ENCODE peak calls at places on chromosomes 6 and 20, in six cellular contexts. One of them, this sample, is unnamed.

GRCh38 chr6:90169328-90169886 is 127.2 kb downstream of the BACH2 start:
- DNase-seq in kidney glomerular epithelial cell: no peak
- DNase-seq in activated T-cell treated with anti-CD3 and anti-CD28 coated beads, Interleukin-2, amount 50 U/mL, for 72 hours: no peak
- DNase-seq in SHP77: no peak
- DNase-seq in cardiac fibroblast: no peak
- DNase-seq in stimulated activated CD8-positive, alpha-beta memory T cell treated with anti-CD3 and anti-CD28 coated beads, Interleukin-12 subunit alpha, Interleukin-12 subunit beta, amount 100 ng/mL, for 4 hours: no peak
- DNase-seq in this sample: no peak

GRCh38 chr6:7846971-7847818 is 63.4 kb downstream of the TXNDC5 start:
- DNase-seq in kidney glomerular epithelial cell: no peak
- DNase-seq in activated T-cell treated with anti-CD3 and anti-CD28 coated beads, Interleukin-2, amount 50 U/mL, for 72 hours: no peak
- DNase-seq in SHP77: no peak
- DNase-seq in cardiac fibroblast: peak
- DNase-seq in stimulated activated CD8-positive, alpha-beta memory T cell treated with anti-CD3 and anti-CD28 coated beads, Interleukin-12 subunit alpha, Interleukin-12 subunit beta, amount 100 ng/mL, for 4 hours: no peak
- DNase-seq in this sample: no peak

GRCh38 chr6:13767121-13767794 is 47.1 kb downstream of the MCUR1 start:
- DNase-seq in kidney glomerular epithelial cell: peak
- DNase-seq in activated T-cell treated with anti-CD3 and anti-CD28 coated beads, Interleukin-2, amount 50 U/mL, for 72 hours: peak
- DNase-seq in SHP77: peak
- DNase-seq in cardiac fibroblast: peak
- DNase-seq in stimulated activated CD8-positive, alpha-beta memory T cell treated with anti-CD3 and anti-CD28 coated beads, Interleukin-12 subunit alpha, Interleukin-12 subunit beta, amount 100 ng/mL, for 4 hours: peak
- DNase-seq in this sample: no peak

GRCh38 chr20:36175016-36175415 is 20.5 kb downstream of the EPB41L1 start:
- DNase-seq in kidney glomerular epithelial cell: no peak
- DNase-seq in activated T-cell treated with anti-CD3 and anti-CD28 coated beads, Interleukin-2, amount 50 U/mL, for 72 hours: no peak
- DNase-seq in SHP77: no peak
- DNase-seq in cardiac fibroblast: no peak
- DNase-seq in stimulated activated CD8-positive, alpha-beta memory T cell treated with anti-CD3 and anti-CD28 coated beads, Interleukin-12 subunit alpha, Interleukin-12 subunit beta, amount 100 ng/mL, for 4 hours: no peak
- DNase-seq in this sample: no peak

GRCh38 chr6:156948807-156949206 is 171.6 kb downstream of the ARID1B start:
- DNase-seq in kidney glomerular epithelial cell: peak
- DNase-seq in activated T-cell treated with anti-CD3 and anti-CD28 coated beads, Interleukin-2, amount 50 U/mL, for 72 hours: no peak
- DNase-seq in SHP77: no peak
- DNase-seq in cardiac fibroblast: peak
- DNase-seq in stimulated activated CD8-positive, alpha-beta memory T cell treated with anti-CD3 and anti-CD28 coated beads, Interleukin-12 subunit alpha, Interleukin-12 subunit beta, amount 100 ng/mL, for 4 hours: no peak
- DNase-seq in this sample: peak

GRCh38 chr6:150567823-150568383 is 31.8 kb upstream of the PLEKHG1 start:
- DNase-seq in kidney glomerular epithelial cell: no peak
- DNase-seq in activated T-cell treated with anti-CD3 and anti-CD28 coated beads, Interleukin-2, amount 50 U/mL, for 72 hours: no peak
- DNase-seq in SHP77: peak
- DNase-seq in cardiac fibroblast: no peak
- DNase-seq in stimulated activated CD8-positive, alpha-beta memory T cell treated with anti-CD3 and anti-CD28 coated beads, Interleukin-12 subunit alpha, Interleukin-12 subunit beta, amount 100 ng/mL, for 4 hours: no peak
- DNase-seq in this sample: no peak

GRCh38 chr6:31737315-31738047 is 1.2 kb upstream of the CLIC1 start:
- DNase-seq in kidney glomerular epithelial cell: no peak
- DNase-seq in activated T-cell treated with anti-CD3 and anti-CD28 coated beads, Interleukin-2, amount 50 U/mL, for 72 hours: no peak
- DNase-seq in SHP77: no peak
- DNase-seq in cardiac fibroblast: peak
- DNase-seq in stimulated activated CD8-positive, alpha-beta memory T cell treated with anti-CD3 and anti-CD28 coated beads, Interleukin-12 subunit alpha, Interleukin-12 subunit beta, amount 100 ng/mL, for 4 hours: no peak
- DNase-seq in this sample: no peak

GRCh38 chr20:39823239-39823638 is 861.1 kb downstream of the DHX35 start:
- DNase-seq in kidney glomerular epithelial cell: peak
- DNase-seq in activated T-cell treated with anti-CD3 and anti-CD28 coated beads, Interleukin-2, amount 50 U/mL, for 72 hours: no peak
- DNase-seq in SHP77: no peak
- DNase-seq in cardiac fibroblast: peak
- DNase-seq in stimulated activated CD8-positive, alpha-beta memory T cell treated with anti-CD3 and anti-CD28 coated beads, Interleukin-12 subunit alpha, Interleukin-12 subunit beta, amount 100 ng/mL, for 4 hours: no peak
- DNase-seq in this sample: no peak

GRCh38 chr20:51217347-51218045 is 194.6 kb upstream of the KCNG1 start:
- DNase-seq in kidney glomerular epithelial cell: no peak
- DNase-seq in activated T-cell treated with anti-CD3 and anti-CD28 coated beads, Interleukin-2, amount 50 U/mL, for 72 hours: no peak
- DNase-seq in SHP77: no peak
- DNase-seq in cardiac fibroblast: no peak
- DNase-seq in stimulated activated CD8-positive, alpha-beta memory T cell treated with anti-CD3 and anti-CD28 coated beads, Interleukin-12 subunit alpha, Interleukin-12 subunit beta, amount 100 ng/mL, for 4 hours: no peak
- DNase-seq in this sample: no peak

GRCh38 chr6:15521516-15521915 is 141.3 kb downstream of the DTNBP1 start:
- DNase-seq in kidney glomerular epithelial cell: no peak
- DNase-seq in activated T-cell treated with anti-CD3 and anti-CD28 coated beads, Interleukin-2, amount 50 U/mL, for 72 hours: no peak
- DNase-seq in SHP77: no peak
- DNase-seq in cardiac fibroblast: no peak
- DNase-seq in stimulated activated CD8-positive, alpha-beta memory T cell treated with anti-CD3 and anti-CD28 coated beads, Interleukin-12 subunit alpha, Interleukin-12 subunit beta, amount 100 ng/mL, for 4 hours: no peak
- DNase-seq in this sample: no peak

GRCh38 chr6:167827588-167828324 is 1.0 kb downstream of the AFDN start:
- DNase-seq in kidney glomerular epithelial cell: peak
- DNase-seq in activated T-cell treated with anti-CD3 and anti-CD28 coated beads, Interleukin-2, amount 50 U/mL, for 72 hours: peak
- DNase-seq in SHP77: peak
- DNase-seq in cardiac fibroblast: peak
- DNase-seq in stimulated activated CD8-positive, alpha-beta memory T cell treated with anti-CD3 and anti-CD28 coated beads, Interleukin-12 subunit alpha, Interleukin-12 subunit beta, amount 100 ng/mL, for 4 hours: no peak
- DNase-seq in this sample: peak

GRCh38 chr6:68741501-68742343 is 106.6 kb downstream of the ADGRB3 start:
- DNase-seq in kidney glomerular epithelial cell: no peak
- DNase-seq in activated T-cell treated with anti-CD3 and anti-CD28 coated beads, Interleukin-2, amount 50 U/mL, for 72 hours: no peak
- DNase-seq in SHP77: no peak
- DNase-seq in cardiac fibroblast: no peak
- DNase-seq in stimulated activated CD8-positive, alpha-beta memory T cell treated with anti-CD3 and anti-CD28 coated beads, Interleukin-12 subunit alpha, Interleukin-12 subunit beta, amount 100 ng/mL, for 4 hours: no peak
- DNase-seq in this sample: no peak

GRCh38 chr6:151671195-151671594 is 136.3 kb upstream of the ESR1 start:
- DNase-seq in kidney glomerular epithelial cell: no peak
- DNase-seq in activated T-cell treated with anti-CD3 and anti-CD28 coated beads, Interleukin-2, amount 50 U/mL, for 72 hours: no peak
- DNase-seq in SHP77: no peak
- DNase-seq in cardiac fibroblast: no peak
- DNase-seq in stimulated activated CD8-positive, alpha-beta memory T cell treated with anti-CD3 and anti-CD28 coated beads, Interleukin-12 subunit alpha, Interleukin-12 subunit beta, amount 100 ng/mL, for 4 hours: no peak
- DNase-seq in this sample: no peak

GRCh38 chr6:42979523-42980177 is 669 bp upstream of the PEX6 start:
- DNase-seq in kidney glomerular epithelial cell: peak
- DNase-seq in activated T-cell treated with anti-CD3 and anti-CD28 coated beads, Interleukin-2, amount 50 U/mL, for 72 hours: no peak
- DNase-seq in SHP77: no peak
- DNase-seq in cardiac fibroblast: no peak
- DNase-seq in stimulated activated CD8-positive, alpha-beta memory T cell treated with anti-CD3 and anti-CD28 coated beads, Interleukin-12 subunit alpha, Interleukin-12 subunit beta, amount 100 ng/mL, for 4 hours: no peak
- DNase-seq in this sample: no peak

GRCh38 chr20:53138454-53139291 is 166.5 kb downstream of the TSHZ2 start:
- DNase-seq in kidney glomerular epithelial cell: no peak
- DNase-seq in activated T-cell treated with anti-CD3 and anti-CD28 coated beads, Interleukin-2, amount 50 U/mL, for 72 hours: peak
- DNase-seq in SHP77: no peak
- DNase-seq in cardiac fibroblast: no peak
- DNase-seq in stimulated activated CD8-positive, alpha-beta memory T cell treated with anti-CD3 and anti-CD28 coated beads, Interleukin-12 subunit alpha, Interleukin-12 subunit beta, amount 100 ng/mL, for 4 hours: no peak
- DNase-seq in this sample: no peak

GRCh38 chr6:128209771-128210170 is 308.9 kb upstream of the THEMIS start:
- DNase-seq in kidney glomerular epithelial cell: no peak
- DNase-seq in activated T-cell treated with anti-CD3 and anti-CD28 coated beads, Interleukin-2, amount 50 U/mL, for 72 hours: no peak
- DNase-seq in SHP77: no peak
- DNase-seq in cardiac fibroblast: peak
- DNase-seq in stimulated activated CD8-positive, alpha-beta memory T cell treated with anti-CD3 and anti-CD28 coated beads, Interleukin-12 subunit alpha, Interleukin-12 subunit beta, amount 100 ng/mL, for 4 hours: no peak
- DNase-seq in this sample: no peak

GRCh38 chr20:44772636-44773035 is 27.0 kb downstream of the KCNK15 start:
- DNase-seq in kidney glomerular epithelial cell: no peak
- DNase-seq in activated T-cell treated with anti-CD3 and anti-CD28 coated beads, Interleukin-2, amount 50 U/mL, for 72 hours: no peak
- DNase-seq in SHP77: no peak
- DNase-seq in cardiac fibroblast: no peak
- DNase-seq in stimulated activated CD8-positive, alpha-beta memory T cell treated with anti-CD3 and anti-CD28 coated beads, Interleukin-12 subunit alpha, Interleukin-12 subunit beta, amount 100 ng/mL, for 4 hours: no peak
- DNase-seq in this sample: no peak

GRCh38 chr6:128600397-128600951 is 80.1 kb upstream of the PTPRK start:
- DNase-seq in kidney glomerular epithelial cell: peak
- DNase-seq in activated T-cell treated with anti-CD3 and anti-CD28 coated beads, Interleukin-2, amount 50 U/mL, for 72 hours: no peak
- DNase-seq in SHP77: no peak
- DNase-seq in cardiac fibroblast: peak
- DNase-seq in stimulated activated CD8-positive, alpha-beta memory T cell treated with anti-CD3 and anti-CD28 coated beads, Interleukin-12 subunit alpha, Interleukin-12 subunit beta, amount 100 ng/mL, for 4 hours: no peak
- DNase-seq in this sample: no peak

GRCh38 chr20:15065794-15066193 is 728.4 kb upstream of the FLRT3 start:
- DNase-seq in kidney glomerular epithelial cell: no peak
- DNase-seq in activated T-cell treated with anti-CD3 and anti-CD28 coated beads, Interleukin-2, amount 50 U/mL, for 72 hours: no peak
- DNase-seq in SHP77: no peak
- DNase-seq in cardiac fibroblast: no peak
- DNase-seq in stimulated activated CD8-positive, alpha-beta memory T cell treated with anti-CD3 and anti-CD28 coated beads, Interleukin-12 subunit alpha, Interleukin-12 subunit beta, amount 100 ng/mL, for 4 hours: no peak
- DNase-seq in this sample: no peak

GRCh38 chr6:155221086-155221485 is 42.7 kb upstream of the CLDN20 start:
- DNase-seq in kidney glomerular epithelial cell: no peak
- DNase-seq in activated T-cell treated with anti-CD3 and anti-CD28 coated beads, Interleukin-2, amount 50 U/mL, for 72 hours: no peak
- DNase-seq in SHP77: no peak
- DNase-seq in cardiac fibroblast: no peak
- DNase-seq in stimulated activated CD8-positive, alpha-beta memory T cell treated with anti-CD3 and anti-CD28 coated beads, Interleukin-12 subunit alpha, Interleukin-12 subunit beta, amount 100 ng/mL, for 4 hours: no peak
- DNase-seq in this sample: no peak

GRCh38 chr6:43812850-43813584 is 43.0 kb downstream of the VEGFA start:
- DNase-seq in kidney glomerular epithelial cell: no peak
- DNase-seq in activated T-cell treated with anti-CD3 and anti-CD28 coated beads, Interleukin-2, amount 50 U/mL, for 72 hours: no peak
- DNase-seq in SHP77: no peak
- DNase-seq in cardiac fibroblast: peak
- DNase-seq in stimulated activated CD8-positive, alpha-beta memory T cell treated with anti-CD3 and anti-CD28 coated beads, Interleukin-12 subunit alpha, Interleukin-12 subunit beta, amount 100 ng/mL, for 4 hours: no peak
- DNase-seq in this sample: peak

GRCh38 chr20:33532753-33533459 is 43.0 kb downstream of the CBFA2T2 start:
- DNase-seq in kidney glomerular epithelial cell: no peak
- DNase-seq in activated T-cell treated with anti-CD3 and anti-CD28 coated beads, Interleukin-2, amount 50 U/mL, for 72 hours: no peak
- DNase-seq in SHP77: no peak
- DNase-seq in cardiac fibroblast: peak
- DNase-seq in stimulated activated CD8-positive, alpha-beta memory T cell treated with anti-CD3 and anti-CD28 coated beads, Interleukin-12 subunit alpha, Interleukin-12 subunit beta, amount 100 ng/mL, for 4 hours: no peak
- DNase-seq in this sample: no peak

GRCh38 chr6:47276377-47276776 is 33.3 kb downstream of the TNFRSF21 start:
- DNase-seq in kidney glomerular epithelial cell: no peak
- DNase-seq in activated T-cell treated with anti-CD3 and anti-CD28 coated beads, Interleukin-2, amount 50 U/mL, for 72 hours: no peak
- DNase-seq in SHP77: no peak
- DNase-seq in cardiac fibroblast: no peak
- DNase-seq in stimulated activated CD8-positive, alpha-beta memory T cell treated with anti-CD3 and anti-CD28 coated beads, Interleukin-12 subunit alpha, Interleukin-12 subunit beta, amount 100 ng/mL, for 4 hours: no peak
- DNase-seq in this sample: no peak

GRCh38 chr6:82954351-82954750 is 111.3 kb downstream of the UBE3D start:
- DNase-seq in kidney glomerular epithelial cell: no peak
- DNase-seq in activated T-cell treated with anti-CD3 and anti-CD28 coated beads, Interleukin-2, amount 50 U/mL, for 72 hours: no peak
- DNase-seq in SHP77: no peak
- DNase-seq in cardiac fibroblast: no peak
- DNase-seq in stimulated activated CD8-positive, alpha-beta memory T cell treated with anti-CD3 and anti-CD28 coated beads, Interleukin-12 subunit alpha, Interleukin-12 subunit beta, amount 100 ng/mL, for 4 hours: no peak
- DNase-seq in this sample: no peak

GRCh38 chr20:58179432-58180099 is 48.9 kb downstream of the ANKRD60 start:
- DNase-seq in kidney glomerular epithelial cell: peak
- DNase-seq in activated T-cell treated with anti-CD3 and anti-CD28 coated beads, Interleukin-2, amount 50 U/mL, for 72 hours: peak
- DNase-seq in SHP77: peak
- DNase-seq in cardiac fibroblast: peak
- DNase-seq in stimulated activated CD8-positive, alpha-beta memory T cell treated with anti-CD3 and anti-CD28 coated beads, Interleukin-12 subunit alpha, Interleukin-12 subunit beta, amount 100 ng/mL, for 4 hours: peak
- DNase-seq in this sample: peak

GRCh38 chr20:48404598-48404997 is 423.2 kb downstream of the PREX1 start:
- DNase-seq in kidney glomerular epithelial cell: no peak
- DNase-seq in activated T-cell treated with anti-CD3 and anti-CD28 coated beads, Interleukin-2, amount 50 U/mL, for 72 hours: no peak
- DNase-seq in SHP77: no peak
- DNase-seq in cardiac fibroblast: no peak
- DNase-seq in stimulated activated CD8-positive, alpha-beta memory T cell treated with anti-CD3 and anti-CD28 coated beads, Interleukin-12 subunit alpha, Interleukin-12 subunit beta, amount 100 ng/mL, for 4 hours: no peak
- DNase-seq in this sample: no peak

GRCh38 chr6:86331889-86332288 is 605.4 kb upstream of the HTR1E start:
- DNase-seq in kidney glomerular epithelial cell: no peak
- DNase-seq in activated T-cell treated with anti-CD3 and anti-CD28 coated beads, Interleukin-2, amount 50 U/mL, for 72 hours: no peak
- DNase-seq in SHP77: no peak
- DNase-seq in cardiac fibroblast: no peak
- DNase-seq in stimulated activated CD8-positive, alpha-beta memory T cell treated with anti-CD3 and anti-CD28 coated beads, Interleukin-12 subunit alpha, Interleukin-12 subunit beta, amount 100 ng/mL, for 4 hours: no peak
- DNase-seq in this sample: no peak

GRCh38 chr20:16284385-16285100 is 288.7 kb downstream of the KIF16B start:
- DNase-seq in kidney glomerular epithelial cell: no peak
- DNase-seq in activated T-cell treated with anti-CD3 and anti-CD28 coated beads, Interleukin-2, amount 50 U/mL, for 72 hours: no peak
- DNase-seq in SHP77: no peak
- DNase-seq in cardiac fibroblast: no peak
- DNase-seq in stimulated activated CD8-positive, alpha-beta memory T cell treated with anti-CD3 and anti-CD28 coated beads, Interleukin-12 subunit alpha, Interleukin-12 subunit beta, amount 100 ng/mL, for 4 hours: no peak
- DNase-seq in this sample: no peak

GRCh38 chr20:48603116-48603818 is 224.5 kb downstream of the PREX1 start:
- DNase-seq in kidney glomerular epithelial cell: no peak
- DNase-seq in activated T-cell treated with anti-CD3 and anti-CD28 coated beads, Interleukin-2, amount 50 U/mL, for 72 hours: no peak
- DNase-seq in SHP77: no peak
- DNase-seq in cardiac fibroblast: no peak
- DNase-seq in stimulated activated CD8-positive, alpha-beta memory T cell treated with anti-CD3 and anti-CD28 coated beads, Interleukin-12 subunit alpha, Interleukin-12 subunit beta, amount 100 ng/mL, for 4 hours: no peak
- DNase-seq in this sample: no peak

GRCh38 chr6:16674666-16675392 is 86.4 kb downstream of the ATXN1 start:
- DNase-seq in kidney glomerular epithelial cell: peak
- DNase-seq in activated T-cell treated with anti-CD3 and anti-CD28 coated beads, Interleukin-2, amount 50 U/mL, for 72 hours: no peak
- DNase-seq in SHP77: no peak
- DNase-seq in cardiac fibroblast: peak
- DNase-seq in stimulated activated CD8-positive, alpha-beta memory T cell treated with anti-CD3 and anti-CD28 coated beads, Interleukin-12 subunit alpha, Interleukin-12 subunit beta, amount 100 ng/mL, for 4 hours: no peak
- DNase-seq in this sample: no peak

GRCh38 chr6:119445666-119446622 is 96.4 kb upstream of the MAN1A1 start:
- DNase-seq in kidney glomerular epithelial cell: no peak
- DNase-seq in activated T-cell treated with anti-CD3 and anti-CD28 coated beads, Interleukin-2, amount 50 U/mL, for 72 hours: no peak
- DNase-seq in SHP77: no peak
- DNase-seq in cardiac fibroblast: peak
- DNase-seq in stimulated activated CD8-positive, alpha-beta memory T cell treated with anti-CD3 and anti-CD28 coated beads, Interleukin-12 subunit alpha, Interleukin-12 subunit beta, amount 100 ng/mL, for 4 hours: no peak
- DNase-seq in this sample: no peak

GRCh38 chr20:21189761-21190523 is 64.1 kb downstream of the KIZ start:
- DNase-seq in kidney glomerular epithelial cell: no peak
- DNase-seq in activated T-cell treated with anti-CD3 and anti-CD28 coated beads, Interleukin-2, amount 50 U/mL, for 72 hours: no peak
- DNase-seq in SHP77: no peak
- DNase-seq in cardiac fibroblast: no peak
- DNase-seq in stimulated activated CD8-positive, alpha-beta memory T cell treated with anti-CD3 and anti-CD28 coated beads, Interleukin-12 subunit alpha, Interleukin-12 subunit beta, amount 100 ng/mL, for 4 hours: no peak
- DNase-seq in this sample: no peak

GRCh38 chr20:48523191-48523757 is 304.5 kb downstream of the PREX1 start:
- DNase-seq in kidney glomerular epithelial cell: peak
- DNase-seq in activated T-cell treated with anti-CD3 and anti-CD28 coated beads, Interleukin-2, amount 50 U/mL, for 72 hours: no peak
- DNase-seq in SHP77: no peak
- DNase-seq in cardiac fibroblast: peak
- DNase-seq in stimulated activated CD8-positive, alpha-beta memory T cell treated with anti-CD3 and anti-CD28 coated beads, Interleukin-12 subunit alpha, Interleukin-12 subunit beta, amount 100 ng/mL, for 4 hours: no peak
- DNase-seq in this sample: peak

GRCh38 chr6:121504227-121504626 is 68.8 kb downstream of the GJA1 start:
- DNase-seq in kidney glomerular epithelial cell: peak
- DNase-seq in activated T-cell treated with anti-CD3 and anti-CD28 coated beads, Interleukin-2, amount 50 U/mL, for 72 hours: no peak
- DNase-seq in SHP77: no peak
- DNase-seq in cardiac fibroblast: peak
- DNase-seq in stimulated activated CD8-positive, alpha-beta memory T cell treated with anti-CD3 and anti-CD28 coated beads, Interleukin-12 subunit alpha, Interleukin-12 subunit beta, amount 100 ng/mL, for 4 hours: no peak
- DNase-seq in this sample: peak

GRCh38 chr20:47854687-47855212 is 69.5 kb upstream of the SULF2 start:
- DNase-seq in kidney glomerular epithelial cell: peak
- DNase-seq in activated T-cell treated with anti-CD3 and anti-CD28 coated beads, Interleukin-2, amount 50 U/mL, for 72 hours: no peak
- DNase-seq in SHP77: peak
- DNase-seq in cardiac fibroblast: peak
- DNase-seq in stimulated activated CD8-positive, alpha-beta memory T cell treated with anti-CD3 and anti-CD28 coated beads, Interleukin-12 subunit alpha, Interleukin-12 subunit beta, amount 100 ng/mL, for 4 hours: no peak
- DNase-seq in this sample: peak

GRCh38 chr6:393391-394221 is 2.1 kb downstream of the IRF4 start:
- DNase-seq in kidney glomerular epithelial cell: no peak
- DNase-seq in activated T-cell treated with anti-CD3 and anti-CD28 coated beads, Interleukin-2, amount 50 U/mL, for 72 hours: peak
- DNase-seq in SHP77: no peak
- DNase-seq in cardiac fibroblast: no peak
- DNase-seq in stimulated activated CD8-positive, alpha-beta memory T cell treated with anti-CD3 and anti-CD28 coated beads, Interleukin-12 subunit alpha, Interleukin-12 subunit beta, amount 100 ng/mL, for 4 hours: no peak
- DNase-seq in this sample: no peak

GRCh38 chr6:128605961-128606360 is 85.6 kb upstream of the PTPRK start:
- DNase-seq in kidney glomerular epithelial cell: no peak
- DNase-seq in activated T-cell treated with anti-CD3 and anti-CD28 coated beads, Interleukin-2, amount 50 U/mL, for 72 hours: no peak
- DNase-seq in SHP77: no peak
- DNase-seq in cardiac fibroblast: peak
- DNase-seq in stimulated activated CD8-positive, alpha-beta memory T cell treated with anti-CD3 and anti-CD28 coated beads, Interleukin-12 subunit alpha, Interleukin-12 subunit beta, amount 100 ng/mL, for 4 hours: no peak
- DNase-seq in this sample: no peak

This sample was measured in Caki2.